ENCODE peak calls at places on chromosomes 13 and 19, in nine cellular contexts. One of them, this sample, is unnamed.
A peak's percentile ranks its signal among the peaks of the same experiment; 100 is the strongest.

GRCh38 chr13:26473571-26474230 is 83.8 kb upstream of the WASF3 start:
- DNase-seq in psoas muscle: no peak
- DNase-seq in SJCRH30: no peak
- DNase-seq in colonic mucosa: no peak
- DNase-seq in tibial artery: no peak
- DNase-seq in uterus: no peak
- DNase-seq in CD4-positive, CD25-positive, alpha-beta regulatory T cell: no peak
- DNase-seq in breast epithelium: no peak
- DNase-seq in HCT116: no peak
- DNase-seq in this sample: no peak

GRCh38 chr13:37094840-37095239 is 10.6 kb downstream of the CSNK1A1L start:
- DNase-seq in breast epithelium: no peak
- DNase-seq in psoas muscle: no peak
- DNase-seq in tibial artery: no peak
- DNase-seq in CD4-positive, CD25-positive, alpha-beta regulatory T cell: no peak
- DNase-seq in uterus: no peak
- DNase-seq in colonic mucosa: no peak
- DNase-seq in HCT116: no peak
- DNase-seq in SJCRH30: no peak
- DNase-seq in this sample: no peak

GRCh38 chr19:18232540-18233223 is 6.4 kb upstream of the PDE4C start:
- DNase-seq in psoas muscle: no peak
- DNase-seq in HCT116: no peak
- DNase-seq in SJCRH30: no peak
- DNase-seq in tibial artery: no peak
- DNase-seq in colonic mucosa: no peak
- DNase-seq in breast epithelium: no peak
- DNase-seq in CD4-positive, CD25-positive, alpha-beta regulatory T cell: no peak
- DNase-seq in uterus: no peak
- DNase-seq in this sample: no peak

GRCh38 chr13:24184855-24185254 is 24.3 kb downstream of the SPATA13 start:
- DNase-seq in CD4-positive, CD25-positive, alpha-beta regulatory T cell: no peak
- DNase-seq in uterus: no peak
- DNase-seq in SJCRH30: no peak
- DNase-seq in tibial artery: no peak
- DNase-seq in HCT116: no peak
- DNase-seq in colonic mucosa: no peak
- DNase-seq in breast epithelium: no peak
- DNase-seq in psoas muscle: no peak
- DNase-seq in this sample: peak; percentile 23

GRCh38 chr13:32037471-32037870 is 5.9 kb downstream of the FRY start:
- DNase-seq in colonic mucosa: no peak
- DNase-seq in CD4-positive, CD25-positive, alpha-beta regulatory T cell: no peak
- DNase-seq in uterus: no peak
- DNase-seq in breast epithelium: no peak
- DNase-seq in tibial artery: no peak
- DNase-seq in HCT116: no peak
- DNase-seq in psoas muscle: no peak
- DNase-seq in SJCRH30: peak; percentile 57
- DNase-seq in this sample: no peak

GRCh38 chr19:48751835-48752510 is 468 bp downstream of the FUT1 start:
- DNase-seq in CD4-positive, CD25-positive, alpha-beta regulatory T cell: no peak
- DNase-seq in HCT116: peak; percentile 18
- DNase-seq in breast epithelium: no peak
- DNase-seq in tibial artery: no peak
- DNase-seq in psoas muscle: no peak
- DNase-seq in SJCRH30: no peak
- DNase-seq in uterus: no peak
- DNase-seq in colonic mucosa: no peak
- DNase-seq in this sample: no peak

GRCh38 chr19:44142014-44142523 is 715 bp downstream of the ZNF234 start:
- DNase-seq in CD4-positive, CD25-positive, alpha-beta regulatory T cell: no peak
- DNase-seq in breast epithelium: no peak
- DNase-seq in tibial artery: no peak
- DNase-seq in SJCRH30: peak; percentile 30
- DNase-seq in psoas muscle: no peak
- DNase-seq in uterus: no peak
- DNase-seq in colonic mucosa: peak; percentile 23
- DNase-seq in HCT116: no peak
- DNase-seq in this sample: no peak

GRCh38 chr19:48741222-48741999 is 1.0 kb upstream of the RASIP1 start:
- DNase-seq in breast epithelium: no peak
- DNase-seq in tibial artery: no peak
- DNase-seq in SJCRH30: peak; percentile 48
- DNase-seq in CD4-positive, CD25-positive, alpha-beta regulatory T cell: no peak
- DNase-seq in psoas muscle: peak; percentile 76
- DNase-seq in uterus: peak; percentile 60
- DNase-seq in colonic mucosa: peak; percentile 75
- DNase-seq in HCT116: no peak
- DNase-seq in this sample: peak; percentile 66

GRCh38 chr13:77915676-77916075 is 3.0 kb downstream of the EDNRB start:
- DNase-seq in SJCRH30: no peak
- DNase-seq in CD4-positive, CD25-positive, alpha-beta regulatory T cell: no peak
- DNase-seq in colonic mucosa: no peak
- DNase-seq in HCT116: no peak
- DNase-seq in uterus: no peak
- DNase-seq in psoas muscle: no peak
- DNase-seq in tibial artery: no peak
- DNase-seq in breast epithelium: no peak
- DNase-seq in this sample: no peak

GRCh38 chr19:55391702-55392615 is 6.2 kb downstream of the RPL28 start:
- DNase-seq in psoas muscle: no peak
- DNase-seq in colonic mucosa: no peak
- DNase-seq in breast epithelium: no peak
- DNase-seq in SJCRH30: no peak
- DNase-seq in CD4-positive, CD25-positive, alpha-beta regulatory T cell: no peak
- DNase-seq in uterus: no peak
- DNase-seq in HCT116: no peak
- DNase-seq in tibial artery: no peak
- DNase-seq in this sample: no peak

GRCh38 chr13:33735276-33735675 is 82.7 kb upstream of the RFC3 start:
- DNase-seq in CD4-positive, CD25-positive, alpha-beta regulatory T cell: no peak
- DNase-seq in uterus: no peak
- DNase-seq in breast epithelium: no peak
- DNase-seq in psoas muscle: no peak
- DNase-seq in SJCRH30: no peak
- DNase-seq in HCT116: no peak
- DNase-seq in colonic mucosa: no peak
- DNase-seq in tibial artery: no peak
- DNase-seq in this sample: no peak

GRCh38 chr19:56538761-56539263 is at the start of gene ZFP28:
- DNase-seq in uterus: peak; percentile 78
- DNase-seq in tibial artery: peak; percentile 73
- DNase-seq in psoas muscle: peak; percentile 90
- DNase-seq in CD4-positive, CD25-positive, alpha-beta regulatory T cell: no peak
- DNase-seq in breast epithelium: no peak
- DNase-seq in SJCRH30: peak; percentile 83
- DNase-seq in HCT116: no peak
- DNase-seq in colonic mucosa: peak; percentile 81
- DNase-seq in this sample: peak; percentile 88

GRCh38 chr19:17830567-17831418 is 9.5 kb upstream of the INSL3 start:
- DNase-seq in HCT116: peak; percentile 91
- DNase-seq in tibial artery: no peak
- DNase-seq in breast epithelium: no peak
- DNase-seq in SJCRH30: peak; percentile 45
- DNase-seq in CD4-positive, CD25-positive, alpha-beta regulatory T cell: no peak
- DNase-seq in colonic mucosa: peak; percentile 92
- DNase-seq in uterus: peak; percentile 55
- DNase-seq in psoas muscle: peak; percentile 71
- DNase-seq in this sample: peak; percentile 86

GRCh38 chr19:37217533-37217854 is 520 bp upstream of the ZNF383 start:
- DNase-seq in uterus: no peak
- DNase-seq in SJCRH30: no peak
- DNase-seq in CD4-positive, CD25-positive, alpha-beta regulatory T cell: no peak
- DNase-seq in colonic mucosa: no peak
- DNase-seq in HCT116: no peak
- DNase-seq in psoas muscle: no peak
- DNase-seq in tibial artery: no peak
- DNase-seq in breast epithelium: no peak
- DNase-seq in this sample: no peak

GRCh38 chr19:13920940-13921744 is 15.1 kb downstream of the CC2D1A start:
- DNase-seq in uterus: no peak
- DNase-seq in colonic mucosa: no peak
- DNase-seq in breast epithelium: no peak
- DNase-seq in HCT116: peak; percentile 39
- DNase-seq in psoas muscle: no peak
- DNase-seq in SJCRH30: peak; percentile 85
- DNase-seq in CD4-positive, CD25-positive, alpha-beta regulatory T cell: peak; percentile 21
- DNase-seq in tibial artery: no peak
- DNase-seq in this sample: peak; percentile 78

GRCh38 chr19:13917888-13918406 is 11.9 kb downstream of the CC2D1A start:
- DNase-seq in CD4-positive, CD25-positive, alpha-beta regulatory T cell: no peak
- DNase-seq in uterus: no peak
- DNase-seq in colonic mucosa: no peak
- DNase-seq in psoas muscle: no peak
- DNase-seq in tibial artery: no peak
- DNase-seq in HCT116: no peak
- DNase-seq in breast epithelium: no peak
- DNase-seq in SJCRH30: no peak
- DNase-seq in this sample: peak; percentile 61

GRCh38 chr19:13918726-13919411 is 12.9 kb downstream of the CC2D1A start:
- DNase-seq in HCT116: no peak
- DNase-seq in SJCRH30: no peak
- DNase-seq in psoas muscle: no peak
- DNase-seq in colonic mucosa: no peak
- DNase-seq in CD4-positive, CD25-positive, alpha-beta regulatory T cell: no peak
- DNase-seq in breast epithelium: no peak
- DNase-seq in uterus: no peak
- DNase-seq in tibial artery: no peak
- DNase-seq in this sample: no peak

GRCh38 chr19:13923194-13923987 is 14.8 kb downstream of the PODNL1 start:
- DNase-seq in psoas muscle: no peak
- DNase-seq in uterus: no peak
- DNase-seq in SJCRH30: no peak
- DNase-seq in HCT116: no peak
- DNase-seq in colonic mucosa: no peak
- DNase-seq in breast epithelium: no peak
- DNase-seq in tibial artery: no peak
- DNase-seq in CD4-positive, CD25-positive, alpha-beta regulatory T cell: no peak
- DNase-seq in this sample: no peak

GRCh38 chr19:13920524-13920923 is 14.5 kb downstream of the CC2D1A start:
- DNase-seq in SJCRH30: no peak
- DNase-seq in colonic mucosa: no peak
- DNase-seq in CD4-positive, CD25-positive, alpha-beta regulatory T cell: no peak
- DNase-seq in HCT116: no peak
- DNase-seq in psoas muscle: no peak
- DNase-seq in tibial artery: no peak
- DNase-seq in uterus: no peak
- DNase-seq in breast epithelium: no peak
- DNase-seq in this sample: no peak
- H3K36me3 ChIP-seq in SJCRH30: peaks cover 6% of the 10 kb centered on the region
- H3K36me3 ChIP-seq in colonic mucosa: peaks cover 12% of the 10 kb centered on the region
- H3K36me3 ChIP-seq in CD4-positive, CD25-positive, alpha-beta regulatory T cell: peaks cover 33% of the 10 kb centered on the region
- H3K36me3 ChIP-seq in HCT116: peaks cover 33% of the 10 kb centered on the region
- H3K36me3 ChIP-seq in psoas muscle: peaks cover 92% of the 10 kb centered on the region
- H3K36me3 ChIP-seq in tibial artery: peaks cover 72% of the 10 kb centered on the region
- H3K36me3 ChIP-seq in uterus: no peaks in the 10 kb centered on the region
- H3K36me3 ChIP-seq in breast epithelium: peaks cover 7% of the 10 kb centered on the region
- H3K36me3 ChIP-seq in this sample: no peaks in the 10 kb centered on the region

GRCh38 chr19:40791996-40792395 is 7.0 kb upstream of the EGLN2 start:
- DNase-seq in SJCRH30: no peak
- DNase-seq in tibial artery: no peak
- DNase-seq in uterus: no peak
- DNase-seq in psoas muscle: no peak
- DNase-seq in CD4-positive, CD25-positive, alpha-beta regulatory T cell: no peak
- DNase-seq in HCT116: no peak
- DNase-seq in breast epithelium: no peak
- DNase-seq in colonic mucosa: no peak
- DNase-seq in this sample: no peak

GRCh38 chr19:40785526-40785925 is 7.5 kb downstream of the RAB4B start:
- DNase-seq in colonic mucosa: no peak
- DNase-seq in breast epithelium: no peak
- DNase-seq in tibial artery: no peak
- DNase-seq in psoas muscle: no peak
- DNase-seq in uterus: no peak
- DNase-seq in CD4-positive, CD25-positive, alpha-beta regulatory T cell: no peak
- DNase-seq in SJCRH30: no peak
- DNase-seq in HCT116: no peak
- DNase-seq in this sample: no peak

GRCh38 chr19:40786060-40787037 is 8.3 kb downstream of the RAB4B start:
- DNase-seq in psoas muscle: no peak
- DNase-seq in uterus: no peak
- DNase-seq in breast epithelium: no peak
- DNase-seq in SJCRH30: no peak
- DNase-seq in HCT116: no peak
- DNase-seq in tibial artery: no peak
- DNase-seq in colonic mucosa: no peak
- DNase-seq in CD4-positive, CD25-positive, alpha-beta regulatory T cell: no peak
- DNase-seq in this sample: no peak

GRCh38 chr19:40791349-40791748 is 7.6 kb upstream of the EGLN2 start:
- DNase-seq in tibial artery: no peak
- DNase-seq in SJCRH30: no peak
- DNase-seq in colonic mucosa: no peak
- DNase-seq in breast epithelium: no peak
- DNase-seq in CD4-positive, CD25-positive, alpha-beta regulatory T cell: no peak
- DNase-seq in psoas muscle: no peak
- DNase-seq in HCT116: no peak
- DNase-seq in uterus: no peak
- DNase-seq in this sample: no peak
- H3K36me3 ChIP-seq in tibial artery: peaks cover 4% of the 10 kb centered on the region
- H3K36me3 ChIP-seq in SJCRH30: no peaks in the 10 kb centered on the region
- H3K36me3 ChIP-seq in colonic mucosa: no peaks in the 10 kb centered on the region
- H3K36me3 ChIP-seq in breast epithelium: no peaks in the 10 kb centered on the region
- H3K36me3 ChIP-seq in CD4-positive, CD25-positive, alpha-beta regulatory T cell: peaks cover 19% of the 10 kb centered on the region
- H3K36me3 ChIP-seq in psoas muscle: peaks cover 11% of the 10 kb centered on the region
- H3K36me3 ChIP-seq in HCT116: no peaks in the 10 kb centered on the region
- H3K36me3 ChIP-seq in uterus: no peaks in the 10 kb centered on the region
- H3K36me3 ChIP-seq in this sample: no peaks in the 10 kb centered on the region

GRCh38 chr19:4437103-4437502 is 20.5 kb downstream of the UBXN6 start:
- DNase-seq in psoas muscle: no peak
- DNase-seq in breast epithelium: no peak
- DNase-seq in uterus: no peak
- DNase-seq in tibial artery: no peak
- DNase-seq in SJCRH30: no peak
- DNase-seq in colonic mucosa: no peak
- DNase-seq in CD4-positive, CD25-positive, alpha-beta regulatory T cell: no peak
- DNase-seq in HCT116: no peak
- DNase-seq in this sample: no peak
- H3K36me3 ChIP-seq in psoas muscle: peaks cover 22% of the 10 kb centered on the region
- H3K36me3 ChIP-seq in breast epithelium: no peaks in the 10 kb centered on the region
- H3K36me3 ChIP-seq in uterus: no peaks in the 10 kb centered on the region
- H3K36me3 ChIP-seq in tibial artery: no peaks in the 10 kb centered on the region
- H3K36me3 ChIP-seq in SJCRH30: peaks cover 40% of the 10 kb centered on the region
- H3K36me3 ChIP-seq in colonic mucosa: no peaks in the 10 kb centered on the region
- H3K36me3 ChIP-seq in CD4-positive, CD25-positive, alpha-beta regulatory T cell: peaks cover 5% of the 10 kb centered on the region
- H3K36me3 ChIP-seq in HCT116: peaks cover 47% of the 10 kb centered on the region
- H3K36me3 ChIP-seq in this sample: no peaks in the 10 kb centered on the region

DNA sequence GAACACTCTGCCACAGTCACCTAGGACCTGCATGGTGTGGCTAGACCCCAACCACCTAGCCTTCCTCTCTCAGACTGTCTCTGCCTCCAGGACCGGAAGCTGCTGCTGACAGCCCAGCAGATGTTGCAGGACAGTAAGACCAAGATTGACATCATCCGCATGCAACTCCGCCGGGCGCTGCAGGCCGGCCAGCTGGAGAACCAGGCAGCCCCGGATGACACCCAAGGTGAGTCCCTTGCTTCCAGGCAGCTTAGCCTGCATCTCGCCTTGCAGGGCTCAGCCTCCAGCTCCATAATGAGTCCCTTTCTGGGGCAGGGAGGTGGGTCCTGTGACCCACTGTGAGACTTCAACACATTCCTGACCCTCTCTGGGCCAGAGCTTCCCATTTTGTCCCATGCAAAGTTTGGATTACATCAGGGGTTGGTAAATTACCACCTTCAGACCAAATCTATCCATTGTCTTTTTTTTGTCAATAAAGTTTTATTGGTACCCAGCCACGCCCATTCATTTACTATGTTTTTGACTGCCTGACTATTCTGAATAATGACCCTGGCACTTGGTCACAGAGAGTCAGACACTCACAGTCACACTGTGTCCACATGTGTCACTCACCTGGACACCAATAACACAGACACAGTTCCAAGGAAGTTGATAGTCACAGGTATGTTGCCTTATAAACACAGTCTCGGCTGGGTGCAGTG is 13.4 kb downstream of the PKN1 start:
- DNase-seq in uterus: no peak
- DNase-seq in SJCRH30: no peak
- DNase-seq in psoas muscle: no peak
- DNase-seq in tibial artery: no peak
- DNase-seq in HCT116: no peak
- DNase-seq in CD4-positive, CD25-positive, alpha-beta regulatory T cell: no peak
- DNase-seq in colonic mucosa: no peak
- DNase-seq in breast epithelium: no peak
- DNase-seq in this sample: no peak
- H3K36me3 ChIP-seq in uterus: no peaks in the 10 kb centered on the region
- H3K36me3 ChIP-seq in SJCRH30: peaks cover 53% of the 10 kb centered on the region
- H3K36me3 ChIP-seq in psoas muscle: peaks cover 99% of the 10 kb centered on the region
- H3K36me3 ChIP-seq in tibial artery: peaks cover 71% of the 10 kb centered on the region
- H3K36me3 ChIP-seq in HCT116: peaks cover 56% of the 10 kb centered on the region
- H3K36me3 ChIP-seq in CD4-positive, CD25-positive, alpha-beta regulatory T cell: peaks cover 87% of the 10 kb centered on the region
- H3K36me3 ChIP-seq in colonic mucosa: peaks cover 5% of the 10 kb centered on the region
- H3K36me3 ChIP-seq in breast epithelium: peaks cover 12% of the 10 kb centered on the region
- H3K36me3 ChIP-seq in this sample: no peaks in the 10 kb centered on the region

This sample was measured in testis.